ENCODE peak calls at places on chromosomes 5 and 9, in five cellular contexts. One of them, this sample, is unnamed.

GRCh38 chr5:178116406-178116885 is 3.1 kb downstream of the N4BP3 start:
- DNase-seq in HEK293T: no peak
- DNase-seq in HepG2: no peak
- DNase-seq in GM12878: peak
- DNase-seq in SK-N-SH: peak
- DNase-seq in this sample: peak

GRCh38 chr9:114039484-114039883 is 38.6 kb downstream of the AMBP start:
- DNase-seq in HEK293T: no peak
- DNase-seq in HepG2: no peak
- DNase-seq in GM12878: no peak
- DNase-seq in SK-N-SH: no peak
- DNase-seq in this sample: no peak

GRCh38 chr5:40386293-40386692 is 293.4 kb upstream of the PTGER4 start:
- DNase-seq in HEK293T: no peak
- DNase-seq in HepG2: no peak
- DNase-seq in GM12878: peak
- DNase-seq in SK-N-SH: no peak
- DNase-seq in this sample: no peak

GRCh38 chr5:159581502-159582249 is 251.4 kb upstream of the IL12B start:
- DNase-seq in HEK293T: no peak
- DNase-seq in HepG2: no peak
- DNase-seq in GM12878: no peak
- DNase-seq in SK-N-SH: no peak
- DNase-seq in this sample: no peak

GRCh38 chr5:6026766-6027165 is 351.6 kb downstream of the MED10 start:
- DNase-seq in HEK293T: no peak
- DNase-seq in HepG2: no peak
- DNase-seq in GM12878: no peak
- DNase-seq in SK-N-SH: no peak
- DNase-seq in this sample: no peak

GRCh38 chr5:138702166-138702826 is 50.9 kb upstream of the CTNNA1 start:
- DNase-seq in HEK293T: no peak
- DNase-seq in HepG2: peak
- DNase-seq in GM12878: no peak
- DNase-seq in SK-N-SH: no peak
- DNase-seq in this sample: no peak

GRCh38 chr5:1420211-1421195 is 24.7 kb downstream of the SLC6A3 start:
- DNase-seq in HEK293T: no peak
- DNase-seq in HepG2: no peak
- DNase-seq in GM12878: no peak
- DNase-seq in SK-N-SH: no peak
- DNase-seq in this sample: no peak

GRCh38 chr5:14413331-14413750 is 168.3 kb upstream of the OTULINL start:
- DNase-seq in HEK293T: no peak
- DNase-seq in HepG2: no peak
- DNase-seq in GM12878: no peak
- DNase-seq in SK-N-SH: no peak
- DNase-seq in this sample: no peak

GRCh38 chr5:172672696-172673095 is 31.6 kb downstream of the NEURL1B start:
- DNase-seq in HEK293T: no peak
- DNase-seq in HepG2: no peak
- DNase-seq in GM12878: no peak
- DNase-seq in SK-N-SH: no peak
- DNase-seq in this sample: no peak

GRCh38 chr9:131762356-131762932 is 22.6 kb upstream of the RAPGEF1 start:
- DNase-seq in HEK293T: peak
- DNase-seq in HepG2: peak
- DNase-seq in GM12878: no peak
- DNase-seq in SK-N-SH: peak
- DNase-seq in this sample: peak

GRCh38 chr9:127074561-127075548 is 47.6 kb downstream of the ANGPTL2 start:
- DNase-seq in HEK293T: no peak
- DNase-seq in HepG2: no peak
- DNase-seq in GM12878: no peak
- DNase-seq in SK-N-SH: no peak
- DNase-seq in this sample: no peak

GRCh38 chr5:146884230-146884629 is 5.7 kb upstream of the PPP2R2B start:
- DNase-seq in HEK293T: no peak
- DNase-seq in HepG2: no peak
- DNase-seq in GM12878: no peak
- DNase-seq in SK-N-SH: no peak
- DNase-seq in this sample: no peak

GRCh38 chr5:72325566-72326297 is 5.6 kb downstream of the PTCD2 start:
- DNase-seq in HEK293T: no peak
- DNase-seq in HepG2: no peak
- DNase-seq in GM12878: no peak
- DNase-seq in SK-N-SH: no peak
- DNase-seq in this sample: no peak

GRCh38 chr9:98594551-98595160 is 114.1 kb downstream of the GABBR2 start:
- DNase-seq in HEK293T: no peak
- DNase-seq in HepG2: peak
- DNase-seq in GM12878: no peak
- DNase-seq in SK-N-SH: no peak
- DNase-seq in this sample: no peak

GRCh38 chr5:111095982-111096381 is 3.8 kb downstream of the WDR36 start:
- DNase-seq in HEK293T: no peak
- DNase-seq in HepG2: no peak
- DNase-seq in GM12878: no peak
- DNase-seq in SK-N-SH: no peak
- DNase-seq in this sample: no peak

GRCh38 chr9:131103024-131103423 is 6.7 kb downstream of the AIF1L start:
- DNase-seq in HEK293T: no peak
- DNase-seq in HepG2: no peak
- DNase-seq in GM12878: no peak
- DNase-seq in SK-N-SH: no peak
- DNase-seq in this sample: no peak

GRCh38 chr9:116279230-116279629 is 125.6 kb downstream of the PAPPA start:
- DNase-seq in HEK293T: no peak
- DNase-seq in HepG2: no peak
- DNase-seq in GM12878: no peak
- DNase-seq in SK-N-SH: no peak
- DNase-seq in this sample: no peak

GRCh38 chr9:69877852-69878507 is 57.4 kb downstream of the CFAP95 start:
- DNase-seq in HEK293T: peak
- DNase-seq in HepG2: peak
- DNase-seq in GM12878: no peak
- DNase-seq in SK-N-SH: peak
- DNase-seq in this sample: peak

GRCh38 chr9:119074017-119074416 is 295.2 kb downstream of the BRINP1 start:
- DNase-seq in HEK293T: no peak
- DNase-seq in HepG2: no peak
- DNase-seq in GM12878: peak
- DNase-seq in SK-N-SH: no peak
- DNase-seq in this sample: no peak

GRCh38 chr5:153676821-153677220 is 186.4 kb downstream of the GRIA1 start:
- DNase-seq in HEK293T: no peak
- DNase-seq in HepG2: no peak
- DNase-seq in GM12878: no peak
- DNase-seq in SK-N-SH: no peak
- DNase-seq in this sample: no peak

GRCh38 chr5:153678617-153679329 is 188.3 kb downstream of the GRIA1 start:
- DNase-seq in HEK293T: no peak
- DNase-seq in HepG2: no peak
- DNase-seq in GM12878: no peak
- DNase-seq in SK-N-SH: no peak
- DNase-seq in this sample: no peak
- TF ChIP-seq FOXM1 in HEK293T: no peak
- TF ChIP-seq FOXM1 in HepG2: no peak
- TF ChIP-seq FOXM1 in GM12878: no peak
- TF ChIP-seq FOXM1 in SK-N-SH: no peak
- TF ChIP-seq FOXM1 in this sample: no peak

DNA sequence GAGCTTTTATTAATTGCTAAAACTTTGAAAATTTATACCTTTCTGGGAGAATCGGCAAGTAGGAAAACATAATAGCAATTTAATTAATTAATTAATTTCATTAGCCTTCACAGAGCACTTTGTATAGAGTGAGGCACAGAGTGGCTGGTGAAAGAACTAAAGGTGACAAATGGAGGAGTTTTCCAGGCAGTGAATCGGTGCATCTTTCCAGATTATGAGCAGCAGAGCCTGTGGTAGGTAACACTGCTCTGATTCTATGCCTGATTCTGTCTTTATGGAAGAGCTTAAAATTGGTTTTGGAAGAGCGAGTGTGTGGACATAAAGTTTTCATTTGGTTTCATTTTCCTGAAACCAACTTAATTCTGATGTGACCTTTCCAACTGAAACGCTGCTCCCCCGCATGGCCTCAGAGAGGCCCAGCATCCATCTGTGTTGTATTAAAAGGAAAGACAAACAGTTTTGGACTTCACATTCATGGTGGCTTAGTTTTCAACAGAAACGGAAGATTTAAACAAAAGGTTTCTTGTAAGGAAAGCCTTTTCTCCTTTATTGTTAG is 188.9 kb upstream of the RPS23 start:
- DNase-seq in HEK293T: no peak
- DNase-seq in HepG2: no peak
- DNase-seq in GM12878: no peak
- DNase-seq in SK-N-SH: no peak
- DNase-seq in this sample: peak
- TF ChIP-seq FOXM1 in HEK293T: no peak
- TF ChIP-seq FOXM1 in HepG2: no peak
- TF ChIP-seq FOXM1 in GM12878: no peak
- TF ChIP-seq FOXM1 in SK-N-SH: no peak
- TF ChIP-seq FOXM1 in this sample: no peak

GRCh38 chr9:8762676-8763075 is 963.1 kb upstream of the DMAC1 start:
- DNase-seq in HEK293T: peak
- DNase-seq in HepG2: no peak
- DNase-seq in GM12878: no peak
- DNase-seq in SK-N-SH: no peak
- DNase-seq in this sample: no peak
- TF ChIP-seq FOXM1 in HEK293T: no peak
- TF ChIP-seq FOXM1 in HepG2: no peak
- TF ChIP-seq FOXM1 in GM12878: no peak
- TF ChIP-seq FOXM1 in SK-N-SH: no peak
- TF ChIP-seq FOXM1 in this sample: no peak

DNA sequence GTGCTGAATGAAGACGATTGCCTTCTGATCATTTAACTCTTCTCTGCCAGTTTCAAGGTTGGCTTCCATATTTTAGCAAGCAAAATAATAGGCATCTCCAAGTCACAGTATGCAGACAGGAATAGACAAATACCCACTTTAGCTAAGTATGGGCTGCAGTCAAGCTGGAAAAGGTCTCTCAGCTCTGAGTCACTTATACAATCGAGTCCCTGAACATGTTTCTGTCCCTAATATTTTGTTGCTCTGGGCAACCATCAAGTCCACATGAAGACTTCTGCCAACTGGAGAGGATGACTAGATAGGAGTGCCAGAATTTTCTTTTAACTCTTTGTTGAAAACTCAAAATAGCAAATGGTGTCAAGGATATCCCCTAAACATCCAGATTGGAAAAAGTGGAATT is 575.3 kb downstream of the RAB3C start:
- DNase-seq in HEK293T: no peak
- DNase-seq in HepG2: no peak
- DNase-seq in GM12878: no peak
- DNase-seq in SK-N-SH: no peak
- DNase-seq in this sample: no peak
- TF ChIP-seq FOXM1 in HEK293T: no peak
- TF ChIP-seq FOXM1 in HepG2: no peak
- TF ChIP-seq FOXM1 in GM12878: no peak
- TF ChIP-seq FOXM1 in SK-N-SH: no peak
- TF ChIP-seq FOXM1 in this sample: no peak